ENCODE peak calls at places on chromosomes 6 and 20, in eight cellular contexts. C is A673, V is ovary, U is heart left ventricle, K is left ventricle myocardium inferior, R is uterus, Z is heart right ventricle, E is HAP-1. H is an unnamed sample.

GRCh38 chr6:150334790-150335783 is 33.7 kb upstream of the IYD start:
- DNase-seq in V (no peak), C (peak; percentile 73), U (no peak), E (peak; percentile 65), Z (no peak), R (peak; percentile 33), K (no peak), H (no peak)

GRCh38 chr20:37162674-37163073 is 16.5 kb upstream of the RPN2 start:
- DNase-seq in Z (no peak), V (no peak), E (no peak), R (no peak), K (no peak), U (no peak), C (no peak), H (no peak)

GRCh38 chr20:45450097-45450818 is 19.3 kb upstream of the WFDC2 start:
- DNase-seq in V (no peak), Z (no peak), R (no peak), U (no peak), K (no peak), E (peak; percentile 33), C (peak; percentile 73), H (no peak)

GRCh38 chr6:22451960-22452359 is 117.4 kb upstream of the HDGFL1 start:
- DNase-seq in V (no peak), U (no peak), Z (no peak), K (no peak), C (no peak), R (no peak), E (no peak), H (no peak)

GRCh38 chr6:24777227-24777626 is 2.5 kb downstream of the GMNN start:
- DNase-seq in R (no peak), U (no peak), Z (no peak), K (no peak), V (no peak), E (no peak), C (no peak), H (no peak)

GRCh38 chr6:2579241-2579761 is 171.4 kb downstream of the MYLK4 start:
- DNase-seq in Z (no peak), C (no peak), U (peak; percentile 80), K (peak; percentile 21), V (no peak), E (no peak), R (no peak), H (no peak)

GRCh38 chr6:121482004-121482693 is 46.7 kb downstream of the GJA1 start:
- DNase-seq in U (no peak), C (no peak), R (no peak), Z (no peak), V (no peak), E (no peak), K (no peak), H (no peak)

GRCh38 chr6:103215835-103216234 is 1643.9 kb downstream of the HACE1 start:
- DNase-seq in U (no peak), K (no peak), Z (no peak), R (no peak), E (no peak), C (no peak), V (no peak), H (no peak)

GRCh38 chr20:15834857-15835256 is 738.4 kb downstream of the KIF16B start:
- DNase-seq in E (no peak), U (no peak), K (no peak), Z (no peak), V (no peak), R (no peak), C (no peak), H (no peak)

GRCh38 chr20:63017076-63017825 is 10.5 kb upstream of the BHLHE23 start:
- DNase-seq in U (no peak), V (no peak), K (peak; percentile 13), Z (peak; percentile 1), E (no peak), C (no peak), R (no peak), H (no peak)

GRCh38 chr20:3199976-3200755 is 4.3 kb downstream of the DDRGK1 start:
- DNase-seq in V (no peak), R (no peak), U (no peak), Z (no peak), E (no peak), C (no peak), K (no peak), H (no peak)

GRCh38 chr6:19804362-19805145 is 32.6 kb upstream of the ID4 start:
- DNase-seq in Z (peak; percentile 97), V (peak; percentile 98), C (peak; percentile 97), R (peak; percentile 94), K (peak; percentile 95), U (peak; percentile 96), E (peak; percentile 90), H (no peak)

GRCh38 chr20:10660661-10661060 is 13.1 kb downstream of the JAG1 start:
- DNase-seq in R (peak; percentile 18), E (no peak), K (no peak), V (no peak), U (peak; percentile 48), C (no peak), Z (no peak), H (no peak)

GRCh38 chr6:23036401-23036983 is 467.1 kb downstream of the HDGFL1 start:
- DNase-seq in V (no peak), E (no peak), K (no peak), U (no peak), Z (no peak), C (no peak), R (no peak), H (no peak)

GRCh38 chr6:46956409-46956808 is 34.7 kb upstream of the ADGRF5 start:
- DNase-seq in K (no peak), C (no peak), E (no peak), U (no peak), V (no peak), R (no peak), Z (no peak), H (no peak)

GRCh38 chr20:49297605-49298530 is 20.0 kb upstream of the ZNFX1 start:
- DNase-seq in C (no peak), E (no peak), U (no peak), R (no peak), V (no peak), Z (no peak), K (no peak), H (peak; percentile 43)

GRCh38 chr6:49527315-49527714 is 23.2 kb upstream of the C6orf141 start:
- DNase-seq in R (no peak), E (no peak), Z (no peak), U (no peak), V (no peak), K (no peak), C (no peak), H (no peak)

GRCh38 chr6:113067612-113068262 is 720.6 kb downstream of the RFPL4B start:
- DNase-seq in Z (no peak), V (no peak), U (no peak), R (no peak), K (no peak), E (no peak), C (no peak), H (no peak)

DNA sequence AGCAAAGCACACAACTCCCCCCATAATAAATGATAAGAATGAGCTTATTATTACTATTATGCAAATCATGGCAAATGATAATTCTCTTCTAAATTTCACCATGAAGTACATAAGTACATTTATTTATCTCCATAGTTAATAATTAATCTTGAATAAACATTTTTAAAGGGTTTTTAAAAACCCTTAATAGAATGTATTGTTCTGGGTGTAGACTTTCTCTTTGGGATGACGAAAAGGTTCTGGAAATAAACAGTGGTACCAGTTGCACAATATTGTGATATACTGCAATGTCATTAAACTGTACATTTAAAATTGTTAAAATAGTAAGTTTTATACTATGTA is 18.0 kb downstream of the DST start:
- DNase-seq in E (no peak), R (no peak), V (no peak), Z (no peak), C (no peak), U (no peak), K (no peak), H (no peak)
- H3K36me3 ChIP-seq in E (peaks cover 4% of the 10 kb centered on the region), R (no peaks in the 10 kb centered on the region), V (no peaks in the 10 kb centered on the region), Z (peaks cover 83% of the 10 kb centered on the region), C (peaks cover 3% of the 10 kb centered on the region), U (peaks cover 32% of the 10 kb centered on the region), K (peaks cover 86% of the 10 kb centered on the region), H (no peaks in the 10 kb centered on the region)

GRCh38 chr20:59663513-59663890 is 59.2 kb downstream of the PHACTR3 start:
- DNase-seq in C (no peak), Z (no peak), U (no peak), E (no peak), K (no peak), R (no peak), V (no peak), H (no peak)
- H3K27me3 ChIP-seq in C (peaks cover 48% of the 10 kb centered on the region), Z (peaks cover 14% of the 10 kb centered on the region), U (peaks cover 5% of the 10 kb centered on the region), E (no peaks in the 10 kb centered on the region), K (peaks cover 22% of the 10 kb centered on the region), R (no peaks in the 10 kb centered on the region), V (no peaks in the 10 kb centered on the region), H (no peaks in the 10 kb centered on the region)

DNA sequence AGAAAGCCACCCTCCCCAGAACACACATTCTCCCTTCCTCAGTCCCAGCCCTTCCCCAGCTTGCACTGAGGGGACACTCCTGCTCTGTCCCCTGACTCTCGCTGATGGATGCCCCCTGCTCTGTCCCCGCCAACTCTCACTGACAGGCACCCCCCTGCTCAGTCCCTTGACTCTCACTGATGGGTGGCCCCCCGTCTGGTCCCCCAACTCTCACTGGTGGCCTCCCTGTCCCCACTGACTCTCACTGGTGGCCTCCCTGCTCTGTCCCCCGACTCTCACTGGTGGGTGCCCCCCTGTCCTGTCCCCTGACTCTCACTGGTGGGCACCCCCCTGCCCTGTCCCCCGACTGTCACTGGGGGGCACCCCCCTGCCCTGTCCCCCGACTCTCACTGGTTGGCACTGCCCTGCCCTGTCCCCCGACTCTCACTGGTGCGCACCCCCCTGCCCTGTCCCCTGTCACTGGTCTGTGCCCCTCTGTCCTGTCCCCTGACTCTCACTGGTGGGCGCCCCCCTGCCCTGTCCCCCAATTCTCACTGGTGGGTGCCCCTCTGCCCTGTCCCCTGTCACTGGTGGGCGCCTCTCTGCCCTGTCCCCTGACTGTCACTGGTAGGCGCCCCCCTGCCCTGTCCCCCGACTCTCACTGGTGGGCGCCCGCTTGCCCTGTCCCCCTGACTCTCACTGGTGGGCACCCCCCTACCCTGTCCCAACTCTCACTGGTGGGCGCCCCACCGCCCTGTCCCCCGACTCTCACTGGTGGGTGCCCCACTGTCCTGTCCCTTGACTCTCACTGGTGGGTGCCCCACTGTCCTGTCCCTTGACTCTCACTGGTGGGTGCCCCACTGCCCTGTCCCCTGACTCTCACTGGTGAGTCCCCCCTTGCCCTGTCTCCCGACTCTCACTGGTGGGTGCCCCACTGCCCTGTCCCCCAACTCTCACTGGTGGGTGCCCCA is 60.9 kb downstream of the GINS1 start:
- DNase-seq in R (no peak), K (no peak), Z (no peak), C (no peak), E (no peak), U (no peak), V (no peak), H (no peak)
- H3K36me3 ChIP-seq in R (no peaks in the 10 kb centered on the region), K (peaks cover 31% of the 10 kb centered on the region), Z (no peaks in the 10 kb centered on the region), C (peaks cover 57% of the 10 kb centered on the region), E (no peaks in the 10 kb centered on the region), U (no peaks in the 10 kb centered on the region), V (no peaks in the 10 kb centered on the region), H (no peaks in the 10 kb centered on the region)

DNA sequence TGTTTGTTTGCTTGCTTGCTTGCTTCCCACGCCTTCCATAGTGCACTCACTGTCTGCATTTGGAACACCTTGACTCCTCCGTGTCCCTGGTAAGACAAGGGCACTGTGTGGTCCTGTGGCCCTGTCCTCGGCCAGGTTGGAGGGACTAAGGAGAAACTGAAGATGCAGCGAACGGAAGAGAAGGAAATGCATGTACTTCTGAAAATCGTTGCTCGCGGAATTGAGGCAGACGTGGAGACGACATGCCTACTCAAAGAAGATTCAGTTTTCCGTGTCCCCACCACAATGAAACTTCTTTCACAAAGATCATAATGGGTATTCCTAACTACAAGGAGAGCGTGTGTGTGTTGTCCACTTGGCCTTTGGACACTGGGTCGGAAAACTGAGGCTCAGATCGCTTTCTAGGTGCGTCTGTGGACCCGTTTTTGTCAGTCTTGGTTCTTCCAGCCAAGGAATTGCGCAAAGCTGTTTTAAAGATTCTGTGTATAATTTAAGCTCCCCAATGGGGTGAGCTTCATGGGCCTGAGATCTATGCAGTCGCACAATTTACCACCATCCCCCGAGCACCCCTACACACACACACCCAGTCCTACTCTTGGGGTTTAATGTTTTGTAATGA is 120.4 kb upstream of the ZNF184 start:
- DNase-seq in E (peak; percentile 41), K (no peak), V (no peak), Z (no peak), R (no peak), C (peak; percentile 31), U (no peak), H (no peak)
- H3K27me3 ChIP-seq in E (no peaks in the 10 kb centered on the region), K (peaks cover 100% of the 10 kb centered on the region), V (no peaks in the 10 kb centered on the region), Z (peaks cover 88% of the 10 kb centered on the region), R (no peaks in the 10 kb centered on the region), C (peaks cover 5% of the 10 kb centered on the region), U (peaks cover 96% of the 10 kb centered on the region), H (peaks cover 31% of the 10 kb centered on the region)